ENCODE peak calls at places on chromosomes 12 and 14, in four cellular contexts. H, U, L and N are unnamed samples.

GRCh38 chr14:26466862-26467261 is 131.0 kb downstream of the NOVA1 start:
- DNase-seq in H (no peak), U (no peak), L (no peak), N (no peak)

GRCh38 chr14:101721951-101722661 is 39.4 kb upstream of the PPP2R5C start:
- DNase-seq in H (peak; percentile 71), U (peak; percentile 94), L (peak; percentile 31), N (peak; percentile 75)

GRCh38 chr14:101731187-101732080 is 30.1 kb upstream of the PPP2R5C start:
- DNase-seq in H (peak; percentile 92), U (peak; percentile 75), L (peak; percentile 88), N (peak; percentile 99)

GRCh38 chr14:85463512-85463911 is 66.4 kb upstream of the FLRT2 start:
- DNase-seq in H (no peak), U (no peak), L (peak; percentile 58), N (no peak)

GRCh38 chr12:87320724-87321123 is 708.5 kb downstream of the C12orf50 start:
- DNase-seq in H (no peak), U (no peak), L (no peak), N (no peak)

GRCh38 chr12:54082402-54082892 is 28.8 kb downstream of the HOXC4 start:
- DNase-seq in H (peak; percentile 19), U (peak; percentile 84), L (no peak), N (peak; percentile 77)

GRCh38 chr12:132886529-132887477 is 602 bp downstream of the CHFR start:
- DNase-seq in H (peak; percentile 35), U (peak; percentile 84), L (peak; percentile 29), N (peak; percentile 15)

GRCh38 chr12:132429932-132430643 is 59.9 kb upstream of the FBRSL1 start:
- DNase-seq in H (peak; percentile 85), U (peak; percentile 83), L (no peak), N (peak; percentile 82)

GRCh38 chr14:90839024-90839888 is 23.0 kb upstream of the TTC7B start:
- DNase-seq in H (no peak), U (peak; percentile 89), L (no peak), N (no peak)

GRCh38 chr14:31582286-31582691 is 21.1 kb downstream of the NUBPL start:
- DNase-seq in H (no peak), U (no peak), L (no peak), N (no peak)

GRCh38 chr12:25960176-25960575 is 1.7 kb downstream of the RASSF8 start:
- DNase-seq in H (no peak), U (peak; percentile 63), L (no peak), N (no peak)

GRCh38 chr14:105582639-105583038 is 56.3 kb downstream of the TMEM121 start:
- DNase-seq in H (no peak), U (peak; percentile 79), L (no peak), N (peak; percentile 1)

GRCh38 chr14:106845286-106846087 is 1319.1 kb downstream of the TMEM121 start:
- DNase-seq in H (peak; percentile 93), U (peak; percentile 41), L (peak; percentile 69), N (peak; percentile 95)

GRCh38 chr12:47950856-47951468 is 12.4 kb upstream of the TMEM106C start:
- DNase-seq in H (no peak), U (peak; percentile 84), L (no peak), N (no peak)

GRCh38 chr12:48813464-48814312 is 4.6 kb upstream of the CACNB3 start:
- DNase-seq in H (no peak), U (peak; percentile 81), L (no peak), N (peak; percentile 8)

GRCh38 chr12:49059385-49060232 is 985 bp downstream of the KMT2D start:
- DNase-seq in H (peak; percentile 43), U (peak; percentile 84), L (no peak), N (peak; percentile 38)

GRCh38 chr12:47370421-47370820 is 290.7 kb upstream of the AMIGO2 start:
- DNase-seq in H (no peak), U (no peak), L (no peak), N (no peak)

GRCh38 chr12:57090924-57091632 is 2.2 kb downstream of the NAB2 start:
- DNase-seq in H (no peak), U (peak; percentile 93), L (no peak), N (no peak)

GRCh38 chr12:104520242-104520900 is 63.6 kb downstream of the CHST11 start:
- DNase-seq in H (no peak), U (no peak), L (no peak), N (no peak)

GRCh38 chr12:108583971-108584370 is 13.9 kb downstream of the TMEM119 start:
- DNase-seq in H (no peak), U (peak; percentile 82), L (no peak), N (no peak)

GRCh38 chr12:108582981-108583770 is 14.7 kb downstream of the TMEM119 start:
- DNase-seq in H (no peak), U (peak; percentile 65), L (no peak), N (no peak)

GRCh38 chr12:108580531-108580930 is 17.4 kb downstream of the TMEM119 start:
- DNase-seq in H (no peak), U (no peak), L (no peak), N (no peak)

GRCh38 chr12:108582509-108582908 is 15.4 kb downstream of the TMEM119 start:
- DNase-seq in H (no peak), U (peak; percentile 58), L (no peak), N (no peak)

DNA sequence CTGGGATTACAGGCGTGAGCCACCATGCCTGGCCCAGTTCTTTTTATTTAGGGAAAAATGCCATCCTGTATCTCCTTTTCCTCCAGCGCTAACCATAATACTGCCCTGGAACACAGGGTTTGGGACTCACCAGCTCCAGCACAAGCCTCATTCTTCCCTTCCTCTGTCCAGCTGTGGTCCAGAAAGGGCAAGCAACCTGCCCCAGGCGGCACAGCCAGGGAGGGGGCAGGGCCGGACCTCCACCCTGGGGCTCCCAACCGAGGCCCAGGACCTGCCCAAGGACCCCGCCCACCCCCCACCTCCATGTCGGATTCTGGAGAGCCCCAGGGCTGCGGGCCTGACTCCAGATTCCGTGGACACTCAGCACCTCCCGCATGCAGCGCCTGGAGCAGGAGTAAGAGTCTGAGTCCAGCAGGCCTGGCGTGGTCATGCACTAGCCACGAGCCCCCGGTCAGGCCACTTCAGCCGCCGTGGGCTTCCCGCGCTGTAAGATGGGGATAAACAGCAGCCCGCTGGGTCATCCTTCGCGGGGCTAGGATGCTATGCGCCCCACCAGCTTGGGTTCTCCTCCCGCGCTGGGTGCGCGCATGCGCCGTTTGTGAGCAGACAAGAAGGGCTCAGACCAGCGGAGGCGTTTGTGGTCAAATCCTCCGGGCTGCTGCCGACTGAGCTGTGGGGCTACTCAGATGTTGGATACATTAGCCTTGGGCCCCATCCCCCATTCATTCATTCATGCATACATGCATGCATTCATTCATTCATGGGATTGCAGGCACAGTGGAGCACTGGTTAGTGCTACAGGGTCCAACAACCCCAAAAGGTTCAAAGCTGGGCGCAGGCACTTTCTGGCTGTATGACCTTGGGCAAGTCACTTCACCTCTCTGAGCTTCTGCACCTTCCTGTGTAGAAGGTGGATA is 16.3 kb downstream of the TMEM119 start:
- DNase-seq in H (no peak), U (no peak), L (no peak), N (no peak)
- H3K27ac ChIP-seq in H (no peak overlapping the region), U (no peak overlapping the region), L (no peak overlapping the region), N (no peak overlapping the region)

DNA sequence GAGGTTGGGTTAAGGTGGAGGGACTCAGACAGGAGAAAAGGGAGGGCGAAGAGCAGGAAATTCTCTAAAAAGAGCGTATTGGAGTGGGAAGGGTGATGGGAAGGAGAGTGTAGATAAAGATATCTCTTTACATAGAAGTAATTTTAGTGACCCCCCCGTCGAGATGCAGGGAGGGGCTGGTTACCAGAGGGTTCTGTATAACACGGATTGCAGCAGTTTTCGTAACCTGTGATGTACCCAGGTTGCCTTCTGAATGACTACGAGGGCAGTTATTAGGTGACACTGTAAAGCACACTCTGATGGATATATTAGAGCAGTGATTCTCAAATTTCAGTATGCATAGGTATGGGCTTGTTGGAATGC is 443 bp downstream of the DNAL1 start:
- DNase-seq in H (no peak), U (no peak), L (no peak), N (no peak)
- H3K4me1 ChIP-seq in H (no peaks in the 10 kb centered on the region), U (peaks cover 13% of the 10 kb centered on the region), L (no peaks in the 10 kb centered on the region), N (no peaks in the 10 kb centered on the region)

GRCh38 chr12:15708396-15709070 is 80.7 kb downstream of the EPS8 start:
- DNase-seq in H (no peak), U (no peak), L (no peak), N (peak; percentile 45)
- H3K27ac ChIP-seq in H (no peak overlapping the region), U (no peak overlapping the region), L (no peak overlapping the region), N (no peak overlapping the region)

GRCh38 chr12:29517265-29517664 is 19.8 kb upstream of the OVCH1 start:
- DNase-seq in H (no peak), U (no peak), L (no peak), N (peak; percentile 77)

GRCh38 chr12:29521951-29522350 is 24.5 kb upstream of the OVCH1 start:
- DNase-seq in H (no peak), U (no peak), L (no peak), N (no peak)

GRCh38 chr12:29518407-29518806 is 20.9 kb upstream of the OVCH1 start:
- DNase-seq in H (no peak), U (no peak), L (no peak), N (no peak)

GRCh38 chr12:29516431-29516875 is 19.0 kb upstream of the OVCH1 start:
- DNase-seq in H (no peak), U (no peak), L (no peak), N (no peak)

DNA sequence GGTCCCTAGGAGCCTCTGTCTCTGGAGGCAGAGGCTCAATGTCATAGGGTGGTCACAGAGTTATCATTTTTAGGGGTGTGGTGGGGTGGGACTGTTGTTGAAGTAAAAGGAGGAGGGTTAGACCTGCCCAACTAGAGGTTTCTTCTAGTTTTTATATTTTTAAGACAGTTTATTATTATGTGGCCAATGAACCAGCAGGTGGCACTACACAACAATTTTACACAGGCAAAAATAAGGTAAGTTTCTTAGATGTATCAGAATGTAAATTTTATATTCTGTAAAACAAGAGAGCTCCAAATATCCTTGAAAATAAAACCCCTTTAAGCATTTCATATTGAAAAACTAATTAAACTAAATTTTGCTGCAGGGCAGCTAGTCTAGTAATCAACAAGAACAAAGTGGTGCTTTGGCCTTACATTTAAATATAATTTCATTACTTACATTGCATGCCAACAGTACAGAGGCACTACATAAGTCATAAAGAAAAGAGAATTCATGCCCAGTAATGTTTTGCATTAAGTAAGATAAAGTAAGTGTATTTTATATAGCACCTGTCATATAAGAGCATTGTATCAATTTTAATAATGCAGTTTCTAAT is 22.2 kb upstream of the OVCH1 start:
- DNase-seq in H (peak; percentile 22), U (no peak), L (no peak), N (peak; percentile 50)
- H3K4me1 ChIP-seq in H (no peaks in the 10 kb centered on the region), U (no peaks in the 10 kb centered on the region), L (no peaks in the 10 kb centered on the region), N (no peaks in the 10 kb centered on the region)